ENCODE peak calls at places on chromosome 4, in four cellular contexts. T is neural crest cell; C is activated naive CD4-positive, alpha-beta T cell treated with anti-CD3 and anti-CD28 coated beads, Interleukin-2, amount 10 ng/mL, durations not matched to agents 7 days and 5 days; W is choroid plexus epithelial cell. P is an unnamed sample.

GRCh38 chr4:88526221-88526815 is 2.7 kb upstream of the PYURF start:
- DNase-seq in T (no peak), C (no peak), W (peak; percentile 31), P (peak; percentile 2)

GRCh38 chr4:152943673-152944072 is 7.5 kb downstream of the FHDC1 start:
- DNase-seq in T (no peak), C (no peak), W (peak; percentile 41), P (no peak)

GRCh38 chr4:86233681-86234080 is 126.2 kb downstream of the MAPK10 start:
- DNase-seq in T (no peak), C (no peak), W (peak; percentile 41), P (no peak)

GRCh38 chr4:73222466-73223257 is 35.9 kb downstream of the ANKRD17 start:
- DNase-seq in T (peak; percentile 18), C (peak; percentile 71), W (peak; percentile 98), P (peak; percentile 86)

GRCh38 chr4:26076000-26076587 is 162.1 kb downstream of the SMIM20 start:
- DNase-seq in T (no peak), C (peak; percentile 50), W (peak; percentile 61), P (no peak)

GRCh38 chr4:3299538-3300197 is 6.8 kb downstream of the RGS12 start:
- DNase-seq in T (no peak), C (no peak), W (no peak), P (no peak)

GRCh38 chr4:114383721-114384120 is 214.9 kb upstream of the UGT8 start:
- DNase-seq in T (no peak), C (no peak), W (peak; percentile 85), P (peak; percentile 75)

GRCh38 chr4:134243742-134244713 is 42.4 kb upstream of the PABPC4L start:
- DNase-seq in T (no peak), C (no peak), W (no peak), P (no peak)